ENCODE peak calls at places on chromosomes 16 and 17, in six cellular contexts. V, E, W, S, R and N are unnamed samples.

GRCh38 chr17:64278614-64279013 is 15.6 kb upstream of the TEX2 start:
- DNase-seq in W (no peak), R (no peak), E (no peak), V (no peak), S (no peak), N (no peak)

GRCh38 chr16:86317617-86318021 is 192.7 kb upstream of the FOXF1 start:
- DNase-seq in R (no peak), S (no peak), V (peak), W (no peak), E (no peak), N (no peak)

GRCh38 chr16:2035431-2036199 is 8.9 kb downstream of the NHERF2 start:
- DNase-seq in E (peak), R (peak), V (peak), S (peak), W (no peak), N (peak)

GRCh38 chr17:79855331-79856124 is 16.3 kb upstream of the CBX4 start:
- DNase-seq in S (no peak), R (no peak), V (no peak), W (no peak), E (peak), N (no peak)

GRCh38 chr17:54891176-54891821 is 9.4 kb upstream of the TOM1L1 start:
- DNase-seq in S (no peak), V (no peak), R (peak), E (no peak), W (no peak), N (no peak)

GRCh38 chr16:56919099-56919800 is 12.7 kb upstream of the HERPUD1 start:
- DNase-seq in E (no peak), R (no peak), V (peak), W (no peak), S (no peak), N (no peak)

GRCh38 chr17:50397919-50398285 is 579 bp upstream of the LRRC59 start:
- DNase-seq in V (no peak), S (no peak), W (no peak), E (no peak), R (no peak), N (no peak)

GRCh38 chr17:62804822-62805221 is 3.3 kb downstream of the MARCHF10 start:
- DNase-seq in S (no peak), W (no peak), R (no peak), E (no peak), V (no peak), N (no peak)

GRCh38 chr17:778096-778495 is 4.0 kb downstream of the GLOD4 start:
- DNase-seq in S (no peak), R (no peak), E (no peak), W (no peak), V (peak), N (no peak)

GRCh38 chr17:34173221-34173620 is 81.9 kb upstream of the CCL2 start:
- DNase-seq in S (peak), W (no peak), V (no peak), E (no peak), R (no peak), N (no peak)

GRCh38 chr17:64418506-64419339 is 28.1 kb upstream of the PECAM1 start:
- DNase-seq in E (no peak), S (peak), R (peak), V (peak), W (no peak), N (peak)

GRCh38 chr16:89861648-89862047 is 11.7 kb upstream of the TCF25 start:
- DNase-seq in E (no peak), V (no peak), R (no peak), S (no peak), W (no peak), N (no peak)

GRCh38 chr16:20744922-20745440 is 3.4 kb upstream of the THUMPD1 start:
- DNase-seq in R (no peak), E (peak), W (no peak), S (no peak), V (no peak), N (no peak)

GRCh38 chr16:84963046-84963445 is 48.3 kb downstream of the ZDHHC7 start:
- DNase-seq in E (no peak), V (no peak), W (no peak), S (no peak), R (no peak), N (no peak)

GRCh38 chr17:70138309-70138865 is 30.9 kb upstream of the KCNJ2 start:
- DNase-seq in R (no peak), V (no peak), S (peak), W (no peak), E (no peak), N (no peak)

GRCh38 chr16:30956601-30957455 is 726 bp upstream of the SETD1A start:
- DNase-seq in R (peak), W (peak), V (peak), S (no peak), E (peak), N (no peak)

GRCh38 chr17:8326591-8327583 is 12.8 kb upstream of the ODF4 start:
- DNase-seq in S (no peak), W (no peak), V (peak), E (no peak), R (no peak), N (no peak)

GRCh38 chr17:71922439-71922838 is 198.4 kb upstream of the SOX9 start:
- DNase-seq in V (no peak), R (no peak), E (no peak), W (no peak), S (no peak), N (no peak)

GRCh38 chr16:68267612-68268405 is 3.5 kb downstream of the SLC7A6 start:
- DNase-seq in E (no peak), W (no peak), S (no peak), V (no peak), R (no peak), N (peak)

GRCh38 chr17:82964851-82965341 is 114.5 kb upstream of the METRNL start:
- DNase-seq in V (no peak), W (no peak), E (no peak), S (no peak), R (no peak), N (no peak)

GRCh38 chr17:76493505-76494167 is 7.6 kb downstream of the RHBDF2 start:
- DNase-seq in S (no peak), R (no peak), E (no peak), W (no peak), V (no peak), N (no peak)

GRCh38 chr17:66822009-66822408 is 12.9 kb upstream of the CACNG5 start:
- DNase-seq in S (no peak), E (no peak), R (no peak), V (peak), W (no peak), N (no peak)

GRCh38 chr16:85959686-85960085 is 60.7 kb downstream of the IRF8 start:
- DNase-seq in R (no peak), V (no peak), E (no peak), W (no peak), S (no peak), N (no peak)

GRCh38 chr17:50240876-50241275 is 33.4 kb upstream of the TMEM92 start:
- DNase-seq in E (no peak), V (no peak), R (no peak), W (no peak), S (no peak), N (no peak)

GRCh38 chr17:76934561-76935320 is 66.5 kb downstream of the MGAT5B start:
- DNase-seq in V (no peak), R (no peak), W (no peak), S (no peak), E (no peak), N (no peak)

GRCh38 chr16:11232852-11233726 is 22.9 kb downstream of the SOCS1 start:
- DNase-seq in S (no peak), R (no peak), E (peak), V (no peak), W (peak), N (no peak)

GRCh38 chr16:49608095-49608494 is 234.5 kb downstream of the C16orf78 start:
- DNase-seq in W (no peak), S (no peak), V (no peak), R (peak), E (no peak), N (no peak)

GRCh38 chr17:45414997-45415881 is 17.4 kb downstream of the ARHGAP27 start:
- DNase-seq in E (no peak), R (no peak), W (no peak), S (no peak), V (no peak), N (no peak)

GRCh38 chr17:1709403-1709891 is 730 bp downstream of the TLCD2 start:
- DNase-seq in V (no peak), S (no peak), E (peak), R (no peak), W (no peak), N (no peak)

GRCh38 chr16:57855188-57855587 is 52.9 kb upstream of the KIFC3 start:
- DNase-seq in E (no peak), S (no peak), W (no peak), R (no peak), V (no peak), N (no peak)

GRCh38 chr17:50605434-50605833 is 29.2 kb upstream of the ABCC3 start:
- DNase-seq in V (no peak), W (no peak), S (no peak), R (no peak), E (no peak), N (no peak)

GRCh38 chr16:23400387-23400930 is 52.5 kb downstream of the COG7 start:
- DNase-seq in W (no peak), S (no peak), E (no peak), R (no peak), V (peak), N (no peak)

GRCh38 chr16:14600164-14600563 is 29.9 kb downstream of the PARN start:
- DNase-seq in W (no peak), S (peak), E (no peak), R (no peak), V (no peak), N (no peak)

GRCh38 chr17:1007310-1008007 is 10.5 kb downstream of the TIMM22 start:
- DNase-seq in E (no peak), S (no peak), R (no peak), W (no peak), V (no peak), N (no peak)

GRCh38 chr17:30808785-30809286 is 15.7 kb downstream of the CRLF3 start:
- DNase-seq in R (no peak), S (no peak), E (no peak), W (no peak), V (peak), N (no peak)

GRCh38 chr16:30875881-30876791 is 17.7 kb downstream of the BCL7C start:
- DNase-seq in S (no peak), R (no peak), E (no peak), W (no peak), V (no peak), N (no peak)

GRCh38 chr17:54694287-54694887 is 206.3 kb upstream of the TOM1L1 start:
- DNase-seq in E (no peak), W (no peak), R (peak), S (no peak), V (no peak), N (no peak)

GRCh38 chr17:2406903-2407790 is 6.3 kb upstream of the MNT start:
- DNase-seq in V (peak), R (no peak), E (peak), W (no peak), S (no peak), N (no peak)

GRCh38 chr17:66654341-66654740 is 180.6 kb upstream of the CACNG5 start:
- DNase-seq in V (no peak), R (no peak), W (no peak), S (peak), E (no peak), N (no peak)

GRCh38 chr16:75317101-75317522 is 65.7 kb upstream of the BCAR1 start:
- DNase-seq in S (no peak), R (no peak), V (no peak), E (no peak), W (no peak), N (no peak)